ENCODE peak calls at places on chromosomes 5 and 9, in four cellular contexts. One of them, this sample, is unnamed.

GRCh38 chr5:100161868-100162267 is 373.3 kb upstream of the FAM174A start:
- DNase-seq in K562: no peak
- DNase-seq in GM12878: no peak
- DNase-seq in HepG2: no peak
- DNase-seq in this sample: no peak

GRCh38 chr5:143001764-143002351 is 231.7 kb downstream of the ARHGAP26 start:
- DNase-seq in K562: no peak
- DNase-seq in GM12878: no peak
- DNase-seq in HepG2: no peak
- DNase-seq in this sample: no peak

GRCh38 chr5:172417983-172418630 is 36.2 kb downstream of the SH3PXD2B start:
- DNase-seq in K562: no peak
- DNase-seq in GM12878: no peak
- DNase-seq in HepG2: peak
- DNase-seq in this sample: no peak

GRCh38 chr5:134007581-134008256 is 2.9 kb upstream of the VDAC1 start:
- DNase-seq in K562: peak
- DNase-seq in GM12878: no peak
- DNase-seq in HepG2: no peak
- DNase-seq in this sample: peak

GRCh38 chr5:109454726-109455505 is 45.1 kb upstream of the PJA2 start:
- DNase-seq in K562: no peak
- DNase-seq in GM12878: no peak
- DNase-seq in HepG2: no peak
- DNase-seq in this sample: no peak

GRCh38 chr9:74736635-74737034 is 151.1 kb downstream of the TRPM6 start:
- DNase-seq in K562: no peak
- DNase-seq in GM12878: no peak
- DNase-seq in HepG2: no peak
- DNase-seq in this sample: no peak

GRCh38 chr5:107204413-107204812 is 466.3 kb downstream of the EFNA5 start:
- DNase-seq in K562: no peak
- DNase-seq in GM12878: no peak
- DNase-seq in HepG2: no peak
- DNase-seq in this sample: no peak

GRCh38 chr9:129163753-129164152 is 14.3 kb downstream of the IER5L start:
- DNase-seq in K562: no peak
- DNase-seq in GM12878: no peak
- DNase-seq in HepG2: no peak
- DNase-seq in this sample: no peak

GRCh38 chr5:180792287-180792964 is 10.2 kb downstream of the MGAT1 start:
- DNase-seq in K562: no peak
- DNase-seq in GM12878: no peak
- DNase-seq in HepG2: no peak
- DNase-seq in this sample: no peak

GRCh38 chr5:75130818-75131349 is 78.5 kb upstream of the GCNT4 start:
- DNase-seq in K562: no peak
- DNase-seq in GM12878: no peak
- DNase-seq in HepG2: no peak
- DNase-seq in this sample: no peak

GRCh38 chr5:143204474-143205246 is 198.8 kb downstream of the NR3C1 start:
- DNase-seq in K562: no peak
- DNase-seq in GM12878: no peak
- DNase-seq in HepG2: no peak
- DNase-seq in this sample: no peak

GRCh38 chr5:35707659-35708058 is 90.0 kb downstream of the SPEF2 start:
- DNase-seq in K562: no peak
- DNase-seq in GM12878: no peak
- DNase-seq in HepG2: no peak
- DNase-seq in this sample: no peak

GRCh38 chr5:10493884-10494283 is 52.2 kb downstream of the ROPN1L start:
- DNase-seq in K562: no peak
- DNase-seq in GM12878: no peak
- DNase-seq in HepG2: no peak
- DNase-seq in this sample: no peak

GRCh38 chr5:170338933-170339779 is 41.6 kb upstream of the LCP2 start:
- DNase-seq in K562: peak
- DNase-seq in GM12878: no peak
- DNase-seq in HepG2: no peak
- DNase-seq in this sample: no peak

GRCh38 chr5:180133971-180134508 is 62.5 kb upstream of the RNF130 start:
- DNase-seq in K562: no peak
- DNase-seq in GM12878: no peak
- DNase-seq in HepG2: no peak
- DNase-seq in this sample: no peak

GRCh38 chr9:135039266-135039870 is 48.1 kb upstream of the OLFM1 start:
- DNase-seq in K562: no peak
- DNase-seq in GM12878: no peak
- DNase-seq in HepG2: no peak
- DNase-seq in this sample: no peak

GRCh38 chr9:98794802-98795201 is 1.6 kb downstream of the ANKS6 start:
- DNase-seq in K562: no peak
- DNase-seq in GM12878: no peak
- DNase-seq in HepG2: no peak
- DNase-seq in this sample: no peak

GRCh38 chr9:35906923-35907699 is 1.1 kb downstream of the HRCT1 start:
- DNase-seq in K562: no peak
- DNase-seq in GM12878: no peak
- DNase-seq in HepG2: no peak
- DNase-seq in this sample: no peak

GRCh38 chr5:146390469-146390868 is 51.8 kb downstream of the POU4F3 start:
- DNase-seq in K562: no peak
- DNase-seq in GM12878: no peak
- DNase-seq in HepG2: peak
- DNase-seq in this sample: no peak

GRCh38 chr9:22308177-22308576 is 138.4 kb upstream of the DMRTA1 start:
- DNase-seq in K562: no peak
- DNase-seq in GM12878: no peak
- DNase-seq in HepG2: no peak
- DNase-seq in this sample: no peak

GRCh38 chr9:120431268-120431667 is 148.7 kb downstream of the CDK5RAP2 start:
- DNase-seq in K562: no peak
- DNase-seq in GM12878: no peak
- DNase-seq in HepG2: no peak
- DNase-seq in this sample: no peak

GRCh38 chr9:84331119-84331791 is 9.3 kb downstream of the SLC28A3 start:
- DNase-seq in K562: no peak
- DNase-seq in GM12878: no peak
- DNase-seq in HepG2: no peak
- DNase-seq in this sample: no peak

GRCh38 chr5:39912880-39913279 is 488.1 kb upstream of the DAB2 start:
- DNase-seq in K562: no peak
- DNase-seq in GM12878: no peak
- DNase-seq in HepG2: no peak
- DNase-seq in this sample: no peak

GRCh38 chr5:13648822-13649221 is 295.7 kb downstream of the DNAH5 start:
- DNase-seq in K562: no peak
- DNase-seq in GM12878: no peak
- DNase-seq in HepG2: no peak
- DNase-seq in this sample: no peak

GRCh38 chr5:31096238-31096865 is 97.1 kb upstream of the CDH6 start:
- DNase-seq in K562: no peak
- DNase-seq in GM12878: no peak
- DNase-seq in HepG2: no peak
- DNase-seq in this sample: no peak

GRCh38 chr5:159097461-159098284 is 2.0 kb downstream of the EBF1 start:
- DNase-seq in K562: no peak
- DNase-seq in GM12878: no peak
- DNase-seq in HepG2: no peak
- DNase-seq in this sample: no peak

GRCh38 chr5:180438785-180439780 is 55.1 kb upstream of the CNOT6 start:
- DNase-seq in K562: no peak
- DNase-seq in GM12878: no peak
- DNase-seq in HepG2: no peak
- DNase-seq in this sample: no peak

GRCh38 chr5:36658016-36658415 is 51.6 kb downstream of the SLC1A3 start:
- DNase-seq in K562: no peak
- DNase-seq in GM12878: no peak
- DNase-seq in HepG2: no peak
- DNase-seq in this sample: no peak

DNA sequence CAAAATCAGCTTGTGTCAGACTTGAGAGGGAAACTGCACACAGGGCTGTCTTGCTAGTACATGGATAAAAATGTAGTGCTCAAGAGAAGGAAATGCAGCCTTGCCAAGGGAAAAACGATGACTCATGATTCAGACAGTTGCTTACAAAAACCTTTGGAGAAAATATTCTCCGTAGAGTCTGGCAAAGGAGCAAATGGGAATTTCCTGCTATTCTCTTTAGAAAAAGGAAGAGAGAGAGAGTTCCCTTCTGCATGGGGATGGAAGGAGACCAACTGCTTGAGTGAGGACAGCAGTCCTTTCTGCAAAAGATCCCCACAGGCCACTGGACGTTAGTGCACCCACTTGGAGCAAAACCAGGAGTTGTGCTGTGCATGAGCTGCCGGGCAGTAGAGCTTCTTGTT is 7.6 kb downstream of the IFNB1 start:
- DNase-seq in K562: no peak
- DNase-seq in GM12878: no peak
- DNase-seq in HepG2: no peak
- DNase-seq in this sample: peak
- TF ChIP-seq TARDBP in K562: no peak
- TF ChIP-seq TARDBP in GM12878: no peak
- TF ChIP-seq TARDBP in HepG2: no peak
- TF ChIP-seq TARDBP in this sample: no peak

GRCh38 chr5:8907168-8907868 is 638.6 kb downstream of the SEMA5A start:
- DNase-seq in K562: no peak
- DNase-seq in GM12878: no peak
- DNase-seq in HepG2: no peak
- DNase-seq in this sample: no peak
- TF ChIP-seq TARDBP in K562: no peak
- TF ChIP-seq TARDBP in GM12878: no peak
- TF ChIP-seq TARDBP in HepG2: no peak
- TF ChIP-seq TARDBP in this sample: no peak

GRCh38 chr5:139711852-139712171 is 63.7 kb downstream of the CXXC5 start:
- DNase-seq in K562: no peak
- DNase-seq in GM12878: no peak
- DNase-seq in HepG2: no peak
- DNase-seq in this sample: no peak

GRCh38 chr5:139709587-139710369 is 61.6 kb downstream of the CXXC5 start:
- DNase-seq in K562: peak
- DNase-seq in GM12878: no peak
- DNase-seq in HepG2: no peak
- DNase-seq in this sample: no peak

GRCh38 chr5:139708877-139709586 is 60.9 kb downstream of the CXXC5 start:
- DNase-seq in K562: peak
- DNase-seq in GM12878: no peak
- DNase-seq in HepG2: peak
- DNase-seq in this sample: peak

GRCh38 chr5:139710370-139711066 is 62.4 kb downstream of the CXXC5 start:
- DNase-seq in K562: peak
- DNase-seq in GM12878: no peak
- DNase-seq in HepG2: peak
- DNase-seq in this sample: peak

GRCh38 chr5:139711067-139711851 is 63.1 kb downstream of the CXXC5 start:
- DNase-seq in K562: peak
- DNase-seq in GM12878: no peak
- DNase-seq in HepG2: no peak
- DNase-seq in this sample: peak
- TF ChIP-seq TARDBP in K562: no peak
- TF ChIP-seq TARDBP in GM12878: no peak
- TF ChIP-seq TARDBP in HepG2: no peak
- TF ChIP-seq TARDBP in this sample: no peak

GRCh38 chr5:23977365-23977764 is 470.0 kb downstream of the PRDM9 start:
- DNase-seq in K562: no peak
- DNase-seq in GM12878: no peak
- DNase-seq in HepG2: no peak
- DNase-seq in this sample: no peak

GRCh38 chr5:23977996-23978395 is 470.6 kb downstream of the PRDM9 start:
- DNase-seq in K562: peak
- DNase-seq in GM12878: no peak
- DNase-seq in HepG2: peak
- DNase-seq in this sample: peak
- TF ChIP-seq TARDBP in K562: no peak
- TF ChIP-seq TARDBP in GM12878: no peak
- TF ChIP-seq TARDBP in HepG2: no peak
- TF ChIP-seq TARDBP in this sample: no peak

GRCh38 chr9:137788561-137789294 is 88.9 kb upstream of the CACNA1B start:
- DNase-seq in K562: no peak
- DNase-seq in GM12878: no peak
- DNase-seq in HepG2: no peak
- DNase-seq in this sample: no peak
- TF ChIP-seq TARDBP in K562: no peak
- TF ChIP-seq TARDBP in GM12878: no peak
- TF ChIP-seq TARDBP in HepG2: no peak
- TF ChIP-seq TARDBP in this sample: no peak

GRCh38 chr5:531101-531748 is 7.0 kb upstream of the SLC9A3 start:
- DNase-seq in K562: no peak
- DNase-seq in GM12878: no peak
- DNase-seq in HepG2: no peak
- DNase-seq in this sample: no peak
- TF ChIP-seq TARDBP in K562: no peak
- TF ChIP-seq TARDBP in GM12878: no peak
- TF ChIP-seq TARDBP in HepG2: no peak
- TF ChIP-seq TARDBP in this sample: no peak

GRCh38 chr5:5838493-5838892 is 416.0 kb downstream of the ICE1 start:
- DNase-seq in K562: no peak
- DNase-seq in GM12878: no peak
- DNase-seq in HepG2: no peak
- DNase-seq in this sample: no peak
- TF ChIP-seq TARDBP in K562: no peak
- TF ChIP-seq TARDBP in GM12878: no peak
- TF ChIP-seq TARDBP in HepG2: no peak
- TF ChIP-seq TARDBP in this sample: no peak

GRCh38 chr9:117340422-117340821 is 74.4 kb downstream of the ASTN2 start:
- DNase-seq in K562: no peak
- DNase-seq in GM12878: no peak
- DNase-seq in HepG2: no peak
- DNase-seq in this sample: no peak

GRCh38 chr9:117343416-117343815 is 71.4 kb downstream of the ASTN2 start:
- DNase-seq in K562: no peak
- DNase-seq in GM12878: no peak
- DNase-seq in HepG2: no peak
- DNase-seq in this sample: no peak

GRCh38 chr9:117341161-117341560 is 73.7 kb downstream of the ASTN2 start:
- DNase-seq in K562: no peak
- DNase-seq in GM12878: no peak
- DNase-seq in HepG2: no peak
- DNase-seq in this sample: no peak

GRCh38 chr9:117344892-117345660 is 69.8 kb downstream of the ASTN2 start:
- DNase-seq in K562: no peak
- DNase-seq in GM12878: no peak
- DNase-seq in HepG2: no peak
- DNase-seq in this sample: no peak
- TF ChIP-seq TARDBP in K562: no peak
- TF ChIP-seq TARDBP in GM12878: no peak
- TF ChIP-seq TARDBP in HepG2: no peak
- TF ChIP-seq TARDBP in this sample: no peak

This sample was measured in HEK293T.